ENCODE peak calls at places on chromosomes 7 and 10, in eight cellular contexts. One of them, this sample, is unnamed. For H3K27me3, the result is how much of the 10 kb centered on the place peaks cover.

GRCh38 chr10:95275726-95276366 is 15.0 kb downstream of the PDLIM1 start:
- DNase-seq in psoas muscle: no peak
- DNase-seq in left ventricle myocardium inferior: no peak
- DNase-seq in lung: no peak
- DNase-seq in ovary: no peak
- DNase-seq in endodermal cell: no peak
- DNase-seq in right lobe of liver: no peak
- DNase-seq in adrenal gland: no peak
- DNase-seq in this sample: no peak

GRCh38 chr7:132095111-132095765 is 481.0 kb downstream of the PLXNA4 start:
- DNase-seq in psoas muscle: no peak
- DNase-seq in left ventricle myocardium inferior: no peak
- DNase-seq in lung: no peak
- DNase-seq in ovary: no peak
- DNase-seq in endodermal cell: peak
- DNase-seq in right lobe of liver: no peak
- DNase-seq in adrenal gland: no peak
- DNase-seq in this sample: no peak

GRCh38 chr7:46933596-46933995 is 648.3 kb downstream of the TNS3 start:
- DNase-seq in psoas muscle: no peak
- DNase-seq in left ventricle myocardium inferior: no peak
- DNase-seq in lung: no peak
- DNase-seq in ovary: no peak
- DNase-seq in endodermal cell: no peak
- DNase-seq in right lobe of liver: no peak
- DNase-seq in adrenal gland: no peak
- DNase-seq in this sample: no peak

GRCh38 chr10:101001225-101002035 is 1.8 kb downstream of the LZTS2 start:
- DNase-seq in psoas muscle: peak
- DNase-seq in left ventricle myocardium inferior: peak
- DNase-seq in lung: peak
- DNase-seq in ovary: peak
- DNase-seq in endodermal cell: peak
- DNase-seq in right lobe of liver: peak
- DNase-seq in adrenal gland: peak
- DNase-seq in this sample: peak

GRCh38 chr7:29995652-29996051 is 6.1 kb upstream of the SCRN1 start:
- DNase-seq in psoas muscle: no peak
- DNase-seq in left ventricle myocardium inferior: no peak
- DNase-seq in lung: no peak
- DNase-seq in ovary: no peak
- DNase-seq in endodermal cell: no peak
- DNase-seq in right lobe of liver: no peak
- DNase-seq in adrenal gland: no peak
- DNase-seq in this sample: no peak

GRCh38 chr10:77637986-77638765 is 568 bp upstream of the KCNMA1 start:
- DNase-seq in psoas muscle: peak
- DNase-seq in left ventricle myocardium inferior: no peak
- DNase-seq in lung: no peak
- DNase-seq in ovary: peak
- DNase-seq in endodermal cell: peak
- DNase-seq in right lobe of liver: peak
- DNase-seq in adrenal gland: peak
- DNase-seq in this sample: peak

GRCh38 chr10:101285519-101286070 is 56.3 kb upstream of the LBX1 start:
- DNase-seq in psoas muscle: no peak
- DNase-seq in left ventricle myocardium inferior: no peak
- DNase-seq in lung: no peak
- DNase-seq in ovary: no peak
- DNase-seq in endodermal cell: peak
- DNase-seq in right lobe of liver: no peak
- DNase-seq in adrenal gland: no peak
- DNase-seq in this sample: no peak

GRCh38 chr7:84490661-84491060 is 296.1 kb upstream of the SEMA3A start:
- DNase-seq in psoas muscle: no peak
- DNase-seq in left ventricle myocardium inferior: no peak
- DNase-seq in lung: no peak
- DNase-seq in ovary: no peak
- DNase-seq in endodermal cell: no peak
- DNase-seq in right lobe of liver: no peak
- DNase-seq in adrenal gland: no peak
- DNase-seq in this sample: no peak

GRCh38 chr7:81064446-81064845 is 145.6 kb upstream of the SEMA3C start:
- DNase-seq in psoas muscle: no peak
- DNase-seq in left ventricle myocardium inferior: no peak
- DNase-seq in lung: no peak
- DNase-seq in ovary: no peak
- DNase-seq in endodermal cell: no peak
- DNase-seq in right lobe of liver: no peak
- DNase-seq in adrenal gland: no peak
- DNase-seq in this sample: no peak

GRCh38 chr10:100743626-100744135 is 1.7 kb upstream of the PAX2 start:
- DNase-seq in psoas muscle: no peak
- DNase-seq in left ventricle myocardium inferior: no peak
- DNase-seq in lung: no peak
- DNase-seq in ovary: no peak
- DNase-seq in endodermal cell: peak
- DNase-seq in right lobe of liver: no peak
- DNase-seq in adrenal gland: peak
- DNase-seq in this sample: no peak

GRCh38 chr10:121668336-121669009 is 70.2 kb upstream of the FGFR2 start:
- DNase-seq in psoas muscle: peak
- DNase-seq in left ventricle myocardium inferior: peak
- DNase-seq in lung: peak
- DNase-seq in ovary: peak
- DNase-seq in endodermal cell: peak
- DNase-seq in right lobe of liver: peak
- DNase-seq in adrenal gland: peak
- DNase-seq in this sample: peak

GRCh38 chr10:96124230-96125141 is 5.6 kb upstream of the ZNF518A start:
- DNase-seq in psoas muscle: no peak
- DNase-seq in left ventricle myocardium inferior: no peak
- DNase-seq in lung: peak
- DNase-seq in ovary: no peak
- DNase-seq in endodermal cell: peak
- DNase-seq in right lobe of liver: peak
- DNase-seq in adrenal gland: no peak
- DNase-seq in this sample: peak

DNA sequence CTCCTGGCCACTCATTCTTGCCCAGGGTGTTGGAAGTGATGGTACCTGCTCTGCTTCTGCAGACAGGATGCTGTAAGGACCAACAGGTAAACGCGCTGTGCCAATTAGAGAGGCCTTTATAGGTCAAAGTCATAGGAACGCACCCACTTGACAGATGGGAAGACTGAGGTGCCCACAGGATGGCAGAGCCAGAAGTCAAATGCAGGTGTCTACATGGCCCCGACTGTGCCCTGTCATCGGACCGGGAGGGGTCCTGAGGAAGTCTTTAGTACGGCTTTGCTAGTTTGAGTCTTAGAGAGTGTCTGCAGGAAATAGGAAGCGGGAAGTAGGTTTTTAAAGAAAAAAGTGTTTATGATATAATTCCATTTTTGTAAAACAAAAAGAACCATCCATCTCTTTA is 57.3 kb downstream of the HK1 start:
- DNase-seq in psoas muscle: no peak
- DNase-seq in left ventricle myocardium inferior: no peak
- DNase-seq in lung: no peak
- DNase-seq in ovary: no peak
- DNase-seq in endodermal cell: no peak
- DNase-seq in right lobe of liver: no peak
- DNase-seq in adrenal gland: no peak
- DNase-seq in this sample: no peak
- H3K27ac ChIP-seq in psoas muscle: peak
- H3K27ac ChIP-seq in left ventricle myocardium inferior: peak
- H3K27ac ChIP-seq in lung: peak
- H3K27ac ChIP-seq in ovary: peak
- H3K27ac ChIP-seq in endodermal cell: no peak
- H3K27ac ChIP-seq in right lobe of liver: peak
- H3K27ac ChIP-seq in adrenal gland: peak
- H3K27ac ChIP-seq in this sample: no peak

GRCh38 chr7:157846281-157846680 is 509.5 kb downstream of the DNAJB6 start:
- DNase-seq in psoas muscle: no peak
- DNase-seq in left ventricle myocardium inferior: no peak
- DNase-seq in lung: no peak
- DNase-seq in ovary: no peak
- DNase-seq in endodermal cell: no peak
- DNase-seq in right lobe of liver: no peak
- DNase-seq in adrenal gland: no peak
- DNase-seq in this sample: no peak
- H3K27me3 ChIP-seq in psoas muscle: under half
- H3K27me3 ChIP-seq in left ventricle myocardium inferior: half or more
- H3K27me3 ChIP-seq in lung: under half
- H3K27me3 ChIP-seq in ovary: under half
- H3K27me3 ChIP-seq in endodermal cell: under half
- H3K27me3 ChIP-seq in right lobe of liver: under half
- H3K27me3 ChIP-seq in adrenal gland: under half
- H3K27me3 ChIP-seq in this sample: under half

DNA sequence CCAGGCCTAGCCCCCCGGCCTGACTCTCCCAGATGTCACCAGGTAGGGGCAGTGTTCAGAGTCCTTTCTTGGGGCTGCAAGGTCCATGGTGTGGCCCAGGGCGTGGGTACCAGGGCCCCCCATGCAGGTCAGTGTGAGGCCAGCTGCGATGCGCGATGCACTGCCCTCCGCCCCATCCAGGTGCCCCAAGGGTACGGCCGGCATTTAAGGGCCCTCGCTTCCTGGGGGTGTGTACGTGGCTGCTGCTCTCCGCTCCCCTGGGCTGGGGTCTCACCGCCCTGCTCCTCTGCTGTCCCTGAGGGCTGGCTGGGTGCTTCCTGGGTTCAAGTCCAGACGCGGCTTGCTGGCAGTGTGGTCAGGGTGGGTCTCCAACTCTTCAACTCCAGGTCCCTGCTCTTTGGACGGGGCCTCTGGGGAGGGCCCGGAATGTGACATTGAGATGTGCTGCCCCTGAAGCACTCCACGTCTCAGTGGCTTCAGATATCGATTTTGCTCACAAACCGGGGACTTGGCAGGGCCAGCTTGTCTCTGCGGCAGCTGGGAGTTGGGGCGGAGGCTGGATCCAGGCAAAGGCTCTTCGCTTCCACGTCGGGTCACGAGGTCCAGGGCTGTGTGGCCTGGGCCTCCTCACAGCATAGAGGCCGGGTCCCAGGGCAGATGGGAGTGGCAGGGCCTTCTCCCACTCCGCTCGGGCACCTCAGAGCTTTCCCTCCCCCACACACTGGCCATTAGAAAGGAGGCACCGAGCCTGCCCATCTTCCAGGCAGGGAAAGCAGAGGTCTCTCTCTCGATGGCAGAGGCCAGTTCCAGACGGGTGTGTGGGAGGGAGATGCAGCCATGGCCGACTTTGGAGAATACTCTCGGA is 93.2 kb downstream of the UNCX start:
- DNase-seq in psoas muscle: no peak
- DNase-seq in left ventricle myocardium inferior: no peak
- DNase-seq in lung: no peak
- DNase-seq in ovary: no peak
- DNase-seq in endodermal cell: no peak
- DNase-seq in right lobe of liver: no peak
- DNase-seq in adrenal gland: no peak
- DNase-seq in this sample: no peak
- TF ChIP-seq CTCF in psoas muscle: no peak
- TF ChIP-seq CTCF in left ventricle myocardium inferior: no peak
- TF ChIP-seq CTCF in lung: no peak
- TF ChIP-seq CTCF in ovary: no peak
- TF ChIP-seq CTCF in endodermal cell: no peak
- TF ChIP-seq CTCF in right lobe of liver: no peak
- TF ChIP-seq CTCF in adrenal gland: no peak
- TF ChIP-seq CTCF in this sample: no peak

GRCh38 chr10:104052351-104052885 is 33.3 kb downstream of the COL17A1 start:
- DNase-seq in psoas muscle: no peak
- DNase-seq in left ventricle myocardium inferior: no peak
- DNase-seq in lung: no peak
- DNase-seq in ovary: no peak
- DNase-seq in endodermal cell: no peak
- DNase-seq in right lobe of liver: no peak
- DNase-seq in adrenal gland: no peak
- DNase-seq in this sample: no peak
- H3K27ac ChIP-seq in psoas muscle: no peak
- H3K27ac ChIP-seq in left ventricle myocardium inferior: no peak
- H3K27ac ChIP-seq in lung: no peak
- H3K27ac ChIP-seq in ovary: no peak
- H3K27ac ChIP-seq in endodermal cell: no peak
- H3K27ac ChIP-seq in right lobe of liver: no peak
- H3K27ac ChIP-seq in adrenal gland: no peak
- H3K27ac ChIP-seq in this sample: no peak

DNA sequence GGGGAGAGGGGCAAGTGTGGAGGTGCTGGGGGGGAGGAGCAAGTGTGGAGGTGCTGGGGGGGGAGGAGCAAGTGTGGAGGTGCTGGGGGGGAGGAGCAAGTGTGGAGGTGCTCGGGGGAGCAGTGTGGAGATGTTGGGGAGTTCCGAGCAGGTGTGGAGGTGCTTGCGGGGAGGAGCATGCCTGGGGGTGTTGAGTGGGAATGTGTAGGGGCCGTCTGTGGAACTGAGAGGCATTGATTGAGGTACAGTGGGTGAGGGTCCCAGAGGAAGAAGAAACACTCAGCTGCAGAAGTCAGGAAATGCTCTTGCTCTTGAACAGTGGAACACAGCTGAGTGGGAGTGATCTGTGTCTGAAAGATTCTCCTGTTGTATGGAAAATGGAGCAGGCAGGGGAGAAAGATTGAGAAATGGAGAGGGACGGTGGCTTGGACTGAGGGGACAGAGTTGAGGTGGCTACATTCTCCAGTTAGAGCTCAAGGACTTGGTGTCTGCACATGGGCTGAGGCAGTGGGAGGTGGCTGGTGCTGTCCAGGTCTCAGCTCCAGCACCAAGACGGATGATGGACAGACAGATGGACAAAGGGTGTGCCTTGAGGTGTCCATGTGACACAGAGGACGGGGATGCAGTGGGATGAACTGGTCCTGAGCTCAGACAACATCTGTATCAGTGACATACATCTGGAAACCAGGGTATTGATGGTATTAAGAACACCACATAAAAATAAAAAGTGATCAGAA is 25.2 kb upstream of the NCAPG2 start:
- DNase-seq in psoas muscle: no peak
- DNase-seq in left ventricle myocardium inferior: no peak
- DNase-seq in lung: no peak
- DNase-seq in ovary: no peak
- DNase-seq in endodermal cell: no peak
- DNase-seq in right lobe of liver: no peak
- DNase-seq in adrenal gland: no peak
- DNase-seq in this sample: no peak
- H3K27me3 ChIP-seq in psoas muscle: under half
- H3K27me3 ChIP-seq in left ventricle myocardium inferior: under half
- H3K27me3 ChIP-seq in lung: under half
- H3K27me3 ChIP-seq in ovary: under half
- H3K27me3 ChIP-seq in endodermal cell: under half
- H3K27me3 ChIP-seq in right lobe of liver: under half
- H3K27me3 ChIP-seq in adrenal gland: under half
- H3K27me3 ChIP-seq in this sample: under half

This sample was measured in pancreas.